ENCODE peak calls at places on chromosomes 3 and 15, in five cellular contexts. V, X, Q, B and E are unnamed samples.
A peak's percentile ranks its signal among the peaks of the same experiment; 100 is the strongest.

GRCh38 chr15:37096878-37097568 is 3.3 kb downstream of the MEIS2 start:
- DNase-seq in V (no peak), X (no peak), Q (no peak), B (no peak), E (peak; percentile 40)

GRCh38 chr15:71295242-71296031 is 180.2 kb downstream of the THSD4 start:
- DNase-seq in V (peak; percentile 38), B (no peak), X (peak; percentile 45), Q (no peak), E (peak; percentile 97)

GRCh38 chr3:184918741-184919140 is 106.8 kb downstream of the VPS8 start:
- DNase-seq in X (no peak), Q (no peak), V (no peak), B (no peak), E (no peak)

GRCh38 chr15:50128266-50128665 is 9.2 kb upstream of the ATP8B4 start:
- DNase-seq in X (peak; percentile 73), Q (peak; percentile 74), V (peak; percentile 79), B (peak; percentile 48), E (no peak)

GRCh38 chr15:45177285-45177684 is 10.5 kb downstream of the SHF start:
- DNase-seq in Q (no peak), X (no peak), V (no peak), B (no peak), E (no peak)

GRCh38 chr3:144622845-144623244 is 651.2 kb downstream of the DIPK2A start:
- DNase-seq in Q (no peak), V (no peak), B (no peak), X (no peak), E (peak; percentile 1)

GRCh38 chr15:76193934-76194333 is 117.3 kb downstream of the ETFA start:
- DNase-seq in X (no peak), V (no peak), B (no peak), Q (peak; percentile 14), E (no peak)

GRCh38 chr3:12560505-12561188 is 3.8 kb downstream of the MKRN2 start:
- DNase-seq in B (no peak), V (no peak), X (no peak), Q (no peak), E (no peak)

GRCh38 chr3:101611023-101611422 is 37.0 kb downstream of the PCNP start:
- DNase-seq in V (no peak), X (no peak), Q (no peak), B (no peak), E (no peak)

GRCh38 chr3:193590088-193590856 is 2.7 kb upstream of the OPA1 start:
- DNase-seq in Q (no peak), B (no peak), X (no peak), V (no peak), E (peak; percentile 76)

GRCh38 chr3:162390891-162391290 is 894.3 kb downstream of the OTOL1 start:
- DNase-seq in B (no peak), Q (no peak), V (no peak), X (no peak), E (peak; percentile 72)

GRCh38 chr15:69395460-69395859 is 18.7 kb upstream of the KIF23 start:
- DNase-seq in B (no peak), Q (no peak), V (no peak), X (no peak), E (no peak)

GRCh38 chr15:69395991-69396390 is 18.2 kb upstream of the KIF23 start:
- DNase-seq in V (no peak), X (no peak), Q (no peak), B (no peak), E (no peak)

GRCh38 chr15:69392352-69392751 is 21.8 kb upstream of the KIF23 start:
- DNase-seq in B (no peak), V (no peak), X (no peak), Q (no peak), E (no peak)

GRCh38 chr15:69393831-69394491 is 20.2 kb upstream of the KIF23 start:
- DNase-seq in B (no peak), V (no peak), X (no peak), Q (no peak), E (no peak)

DNA sequence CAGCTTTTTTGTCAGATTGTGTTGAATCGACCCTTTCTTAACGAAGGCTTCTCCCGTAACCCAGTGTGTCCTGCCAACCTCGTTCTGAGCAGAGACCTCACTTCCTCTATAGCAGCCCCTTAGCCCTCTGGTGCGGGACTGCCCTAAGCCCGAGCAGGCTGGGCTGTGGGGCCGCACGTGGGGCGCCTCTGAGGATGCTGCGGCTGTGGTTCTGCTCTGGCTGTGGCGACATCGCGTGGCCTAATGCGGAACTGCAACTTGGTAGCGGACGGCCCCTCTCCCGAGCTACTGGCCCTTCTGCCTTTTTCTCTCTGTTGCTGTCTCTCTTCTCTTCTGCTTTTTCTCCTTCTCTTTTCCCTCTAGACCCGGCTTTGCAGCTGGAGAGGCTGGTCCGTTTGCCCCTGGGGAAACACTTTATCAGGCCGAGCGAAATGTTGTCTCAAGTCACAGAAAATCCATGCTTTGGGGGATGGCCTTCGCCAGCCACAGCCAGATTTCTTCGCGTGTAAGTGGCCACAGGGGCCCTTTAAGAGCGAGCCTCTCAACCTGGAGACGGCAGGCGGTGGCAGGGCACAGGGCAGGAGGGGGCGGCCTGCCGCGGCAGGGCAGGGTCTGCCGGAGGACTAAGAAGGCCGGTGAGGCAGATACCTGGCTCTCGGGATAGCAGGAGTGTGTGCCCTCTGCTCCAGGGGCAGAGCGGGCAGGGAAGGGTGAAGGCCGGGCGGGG is 19.4 kb upstream of the KIF23 start:
- DNase-seq in X (peak; percentile 67), B (peak; percentile 81), Q (peak; percentile 87), V (peak; percentile 75), E (peak; percentile 81)
- H3K4me3 ChIP-seq in X (no peak overlapping the region), B (no peak overlapping the region), Q (no peak overlapping the region), V (no peak overlapping the region), E (no peak overlapping the region)

GRCh38 chr3:52385157-52385556 is 59.7 kb downstream of the SEMA3G start:
- DNase-seq in V (no peak), Q (no peak), B (no peak), X (no peak), E (peak; percentile 57)

GRCh38 chr3:52387481-52387880 is 57.4 kb downstream of the SEMA3G start:
- DNase-seq in Q (no peak), B (no peak), V (no peak), X (no peak), E (no peak)

GRCh38 chr3:52388933-52389332 is 56.0 kb downstream of the SEMA3G start:
- DNase-seq in Q (no peak), B (no peak), V (no peak), X (no peak), E (peak; percentile 24)

GRCh38 chr3:52391096-52391495 is 53.8 kb downstream of the SEMA3G start:
- DNase-seq in X (no peak), B (no peak), Q (no peak), V (no peak), E (no peak)

GRCh38 chr3:52388348-52388821 is 56.5 kb downstream of the SEMA3G start:
- DNase-seq in Q (no peak), B (no peak), V (no peak), X (no peak), E (no peak)
- TF ChIP-seq CTCF in Q (no peak), B (no peak), V (no peak), X (no peak), E (no peak)

DNA sequence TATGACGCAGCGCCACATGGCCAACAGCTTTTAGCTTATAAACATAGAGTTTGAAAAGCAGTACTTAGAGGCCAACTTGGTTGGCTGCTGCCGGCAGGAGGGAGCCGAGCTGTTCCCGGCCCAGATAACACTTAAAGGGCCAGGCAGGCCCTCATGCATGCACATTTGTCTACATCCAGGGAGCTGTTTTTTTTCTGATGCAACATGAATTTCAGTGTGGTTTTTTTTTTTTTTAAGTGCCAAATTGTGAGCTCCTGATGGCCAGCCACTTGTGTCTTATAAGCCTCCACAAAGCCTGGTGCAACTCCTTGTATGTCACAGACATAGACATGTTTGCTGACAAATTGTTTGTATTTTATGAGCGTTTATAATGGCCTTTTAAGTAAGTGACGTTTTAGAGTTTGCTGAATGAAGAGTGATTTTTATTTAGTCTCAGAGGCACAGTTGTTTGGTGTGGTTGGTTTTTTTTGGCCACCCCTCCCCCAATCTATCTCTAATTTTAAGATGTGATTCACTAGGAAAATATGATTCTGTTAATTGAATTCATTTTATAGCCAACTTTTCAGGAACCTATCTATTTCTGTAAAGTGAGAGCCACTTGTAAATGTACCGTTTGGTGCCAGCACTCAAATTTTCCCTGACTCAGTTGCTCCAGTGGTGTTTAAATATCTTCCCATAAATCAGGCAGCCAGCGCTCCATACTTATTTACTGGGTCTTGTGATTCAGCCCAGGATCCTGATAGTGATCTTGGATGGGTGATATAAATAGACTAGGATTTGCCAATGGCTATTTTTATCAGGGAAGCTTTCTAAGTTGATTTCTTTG is 134.3 kb downstream of the VGLL4 start:
- DNase-seq in V (peak; percentile 88), B (peak; percentile 63), X (peak; percentile 55), Q (peak; percentile 67), E (peak; percentile 99)
- H3K4me3 ChIP-seq in V (no peak overlapping the region), B (no peak overlapping the region), X (no peak overlapping the region), Q (peak overlapping the region; percentile 2), E (no peak overlapping the region)

GRCh38 chr3:119418091-119418512 is 45.3 kb downstream of the TMEM39A start:
- DNase-seq in X (no peak), B (no peak), V (no peak), Q (no peak), E (peak; percentile 45)

GRCh38 chr3:119418641-119419040 is 44.8 kb downstream of the TMEM39A start:
- DNase-seq in B (no peak), X (no peak), V (no peak), Q (no peak), E (peak; percentile 40)

GRCh38 chr3:119420196-119420595 is 43.2 kb downstream of the TMEM39A start:
- DNase-seq in X (no peak), Q (no peak), B (no peak), V (no peak), E (no peak)
- TF ChIP-seq CTCF in X (no peak), Q (no peak), B (no peak), V (no peak), E (peak; percentile 41)

GRCh38 chr3:129650256-129650872 is 43.9 kb upstream of the PLXND1 start:
- DNase-seq in Q (peak; percentile 57), V (peak; percentile 71), X (peak; percentile 85), B (peak; percentile 69), E (peak; percentile 87)
- H3K4me3 ChIP-seq in Q (no peak overlapping the region), V (no peak overlapping the region), X (no peak overlapping the region), B (no peak overlapping the region), E (no peak overlapping the region)

GRCh38 chr15:73711526-73711925 is 27.3 kb downstream of the CD276 start:
- DNase-seq in B (no peak), Q (no peak), X (no peak), V (no peak), E (no peak)

GRCh38 chr15:73710321-73710720 is 26.1 kb downstream of the CD276 start:
- DNase-seq in X (no peak), V (no peak), Q (no peak), B (no peak), E (no peak)

GRCh38 chr15:73714695-73715301 is 30.6 kb downstream of the CD276 start:
- DNase-seq in B (no peak), V (no peak), Q (no peak), X (no peak), E (no peak)

GRCh38 chr15:73709671-73710070 is 25.5 kb downstream of the CD276 start:
- DNase-seq in Q (no peak), X (no peak), B (peak; percentile 47), V (no peak), E (no peak)

GRCh38 chr15:73712107-73712506 is 27.9 kb downstream of the CD276 start:
- DNase-seq in V (no peak), X (no peak), B (no peak), Q (no peak), E (no peak)
- TF ChIP-seq CTCF in V (no peak), X (no peak), B (no peak), Q (no peak), E (peak; percentile 42)

GRCh38 chr3:47890037-47890831 is 87.3 kb downstream of the DHX30 start:
- DNase-seq in Q (no peak), X (no peak), V (no peak), B (no peak), E (no peak)
- H3K4me3 ChIP-seq in Q (no peak overlapping the region), X (no peak overlapping the region), V (no peak overlapping the region), B (no peak overlapping the region), E (no peak overlapping the region)

GRCh38 chr3:65245133-65246076 is 557.6 kb upstream of the ADAMTS9 start:
- DNase-seq in V (no peak), Q (no peak), X (no peak), B (no peak), E (peak; percentile 66)
- TF ChIP-seq CTCF in V (peak; percentile 32), Q (peak; percentile 39), X (no peak), B (peak; percentile 35), E (peak; percentile 71)